ENCODE peak calls at places on chromosomes 13 and 19, in eight cellular contexts. One of them, this sample, is unnamed.

GRCh38 chr19:33339016-33339749 is 34.3 kb upstream of the CEBPG start:
- DNase-seq in RCC 7860: no peak
- DNase-seq in natural killer cell: no peak
- DNase-seq in ELR: peak; percentile 8
- DNase-seq in spleen: no peak
- DNase-seq in activated T-cell treated with anti-CD3 and anti-CD28 coated beads for 48 hours: no peak
- DNase-seq in heart right ventricle: no peak
- DNase-seq in T-helper 1 cell: no peak
- DNase-seq in this sample: no peak

GRCh38 chr19:44539991-44540390 is 10.5 kb upstream of the CEACAM20 start:
- DNase-seq in ELR: no peak
- DNase-seq in natural killer cell: no peak
- DNase-seq in heart right ventricle: no peak
- DNase-seq in RCC 7860: no peak
- DNase-seq in activated T-cell treated with anti-CD3 and anti-CD28 coated beads for 48 hours: no peak
- DNase-seq in spleen: no peak
- DNase-seq in T-helper 1 cell: no peak
- DNase-seq in this sample: no peak

GRCh38 chr13:94247890-94248289 is 231.6 kb downstream of the DCT start:
- DNase-seq in RCC 7860: no peak
- DNase-seq in T-helper 1 cell: no peak
- DNase-seq in heart right ventricle: no peak
- DNase-seq in natural killer cell: no peak
- DNase-seq in spleen: no peak
- DNase-seq in ELR: no peak
- DNase-seq in activated T-cell treated with anti-CD3 and anti-CD28 coated beads for 48 hours: no peak
- DNase-seq in this sample: no peak

GRCh38 chr13:80048802-80049201 is 292.1 kb downstream of the SPRY2 start:
- DNase-seq in heart right ventricle: peak; percentile 69
- DNase-seq in T-helper 1 cell: no peak
- DNase-seq in spleen: peak; percentile 84
- DNase-seq in natural killer cell: peak; percentile 40
- DNase-seq in activated T-cell treated with anti-CD3 and anti-CD28 coated beads for 48 hours: peak; percentile 58
- DNase-seq in RCC 7860: peak; percentile 87
- DNase-seq in ELR: peak; percentile 99
- DNase-seq in this sample: peak; percentile 72

GRCh38 chr13:51259359-51259645 is 37.1 kb downstream of the FAM124A start:
- DNase-seq in natural killer cell: no peak
- DNase-seq in activated T-cell treated with anti-CD3 and anti-CD28 coated beads for 48 hours: no peak
- DNase-seq in T-helper 1 cell: no peak
- DNase-seq in RCC 7860: no peak
- DNase-seq in ELR: no peak
- DNase-seq in heart right ventricle: no peak
- DNase-seq in spleen: no peak
- DNase-seq in this sample: no peak

GRCh38 chr13:113656831-113657671 is 947 bp downstream of the ATP4B start:
- DNase-seq in RCC 7860: no peak
- DNase-seq in ELR: no peak
- DNase-seq in natural killer cell: peak; percentile 13
- DNase-seq in heart right ventricle: no peak
- DNase-seq in spleen: peak; percentile 56
- DNase-seq in T-helper 1 cell: no peak
- DNase-seq in activated T-cell treated with anti-CD3 and anti-CD28 coated beads for 48 hours: no peak
- DNase-seq in this sample: no peak

GRCh38 chr13:28958018-28958417 is 137.9 kb downstream of the MTUS2 start:
- DNase-seq in T-helper 1 cell: no peak
- DNase-seq in activated T-cell treated with anti-CD3 and anti-CD28 coated beads for 48 hours: no peak
- DNase-seq in spleen: no peak
- DNase-seq in ELR: no peak
- DNase-seq in RCC 7860: no peak
- DNase-seq in heart right ventricle: no peak
- DNase-seq in natural killer cell: no peak
- DNase-seq in this sample: no peak

GRCh38 chr19:18252370-18252717 is 21.9 kb downstream of the IQCN start:
- DNase-seq in ELR: no peak
- DNase-seq in spleen: no peak
- DNase-seq in T-helper 1 cell: no peak
- DNase-seq in RCC 7860: no peak
- DNase-seq in natural killer cell: no peak
- DNase-seq in activated T-cell treated with anti-CD3 and anti-CD28 coated beads for 48 hours: no peak
- DNase-seq in heart right ventricle: no peak
- DNase-seq in this sample: no peak

GRCh38 chr19:1811472-1811894 is 593 bp downstream of the ATP8B3 start:
- DNase-seq in spleen: peak; percentile 86
- DNase-seq in RCC 7860: peak; percentile 95
- DNase-seq in natural killer cell: peak; percentile 39
- DNase-seq in activated T-cell treated with anti-CD3 and anti-CD28 coated beads for 48 hours: peak; percentile 44
- DNase-seq in heart right ventricle: peak; percentile 62
- DNase-seq in T-helper 1 cell: no peak
- DNase-seq in ELR: peak; percentile 88
- DNase-seq in this sample: peak; percentile 71

GRCh38 chr19:39444598-39445257 is 654 bp upstream of the SUPT5H start:
- DNase-seq in heart right ventricle: no peak
- DNase-seq in natural killer cell: no peak
- DNase-seq in ELR: peak; percentile 37
- DNase-seq in RCC 7860: no peak
- DNase-seq in spleen: no peak
- DNase-seq in activated T-cell treated with anti-CD3 and anti-CD28 coated beads for 48 hours: no peak
- DNase-seq in T-helper 1 cell: no peak
- DNase-seq in this sample: no peak

GRCh38 chr19:46408611-46409039 is 4.7 kb downstream of the CCDC8 start:
- DNase-seq in heart right ventricle: peak; percentile 78
- DNase-seq in T-helper 1 cell: no peak
- DNase-seq in natural killer cell: no peak
- DNase-seq in activated T-cell treated with anti-CD3 and anti-CD28 coated beads for 48 hours: no peak
- DNase-seq in spleen: no peak
- DNase-seq in RCC 7860: no peak
- DNase-seq in ELR: no peak
- DNase-seq in this sample: peak; percentile 53

GRCh38 chr13:29935309-29935981 is 85.0 kb upstream of the UBL3 start:
- DNase-seq in natural killer cell: peak; percentile 21
- DNase-seq in activated T-cell treated with anti-CD3 and anti-CD28 coated beads for 48 hours: peak; percentile 66
- DNase-seq in spleen: peak; percentile 89
- DNase-seq in heart right ventricle: no peak
- DNase-seq in T-helper 1 cell: peak; percentile 56
- DNase-seq in ELR: no peak
- DNase-seq in RCC 7860: no peak
- DNase-seq in this sample: no peak

GRCh38 chr19:46828484-46828883 is 22.2 kb downstream of the AP2S1 start:
- DNase-seq in T-helper 1 cell: no peak
- DNase-seq in RCC 7860: no peak
- DNase-seq in spleen: no peak
- DNase-seq in heart right ventricle: no peak
- DNase-seq in activated T-cell treated with anti-CD3 and anti-CD28 coated beads for 48 hours: peak; percentile 43
- DNase-seq in ELR: peak; percentile 76
- DNase-seq in natural killer cell: no peak
- DNase-seq in this sample: no peak

GRCh38 chr19:30083701-30084156 is 141.7 kb downstream of the URI1 start:
- DNase-seq in natural killer cell: no peak
- DNase-seq in activated T-cell treated with anti-CD3 and anti-CD28 coated beads for 48 hours: no peak
- DNase-seq in heart right ventricle: no peak
- DNase-seq in spleen: peak; percentile 11
- DNase-seq in ELR: no peak
- DNase-seq in T-helper 1 cell: no peak
- DNase-seq in RCC 7860: no peak
- DNase-seq in this sample: no peak

GRCh38 chr19:1140272-1140671 is 33.8 kb downstream of the SBNO2 start:
- DNase-seq in activated T-cell treated with anti-CD3 and anti-CD28 coated beads for 48 hours: no peak
- DNase-seq in natural killer cell: no peak
- DNase-seq in spleen: no peak
- DNase-seq in RCC 7860: no peak
- DNase-seq in ELR: no peak
- DNase-seq in T-helper 1 cell: no peak
- DNase-seq in heart right ventricle: no peak
- DNase-seq in this sample: no peak

GRCh38 chr13:44386932-44387556 is 13.4 kb downstream of the SERP2 start:
- DNase-seq in ELR: no peak
- DNase-seq in spleen: no peak
- DNase-seq in heart right ventricle: no peak
- DNase-seq in activated T-cell treated with anti-CD3 and anti-CD28 coated beads for 48 hours: no peak
- DNase-seq in natural killer cell: no peak
- DNase-seq in T-helper 1 cell: no peak
- DNase-seq in RCC 7860: no peak
- DNase-seq in this sample: no peak

This sample was measured in mucosa of gallbladder.